ENCODE peak calls at places on chromosome 6, in nine cellular contexts. K is NCI-H1092, B is SW 1271, Z is T-helper 1 cell, Q is NCI-H748 treated with DMSO at 0.1 percent for 48 hours, P is aorta, G is NCI-H1436 treated with DMSO at 0.1 percent for 48 hours, V is Kasumi-1, S is fibroblast of lung. R is an unnamed sample.
A peak's percentile ranks its signal among the peaks of the same experiment; 100 is the strongest.

GRCh38 chr6:20900396-20901160 is 366.3 kb downstream of the CDKAL1 start:
- DNase-seq in V (no peak), G (peak; percentile 47), S (no peak), K (no peak), P (no peak), Q (no peak), B (no peak), Z (no peak), R (no peak)

GRCh38 chr6:139334791-139335446 is 39.5 kb downstream of the CITED2 start:
- DNase-seq in P (no peak), V (peak; percentile 29), Z (no peak), K (no peak), G (no peak), B (no peak), S (peak; percentile 97), Q (no peak), R (no peak)

GRCh38 chr6:87718662-87719433 is 16.8 kb upstream of the AKIRIN2 start:
- DNase-seq in S (no peak), P (no peak), G (no peak), B (no peak), Q (no peak), Z (no peak), K (no peak), V (peak; percentile 76), R (no peak)

GRCh38 chr6:119620846-119621570 is 271.4 kb upstream of the MAN1A1 start:
- DNase-seq in P (no peak), Q (no peak), S (peak; percentile 97), G (no peak), V (no peak), B (peak; percentile 18), K (no peak), Z (no peak), R (no peak)

GRCh38 chr6:167546611-167547327 is 221.9 kb downstream of the TTLL2 start:
- DNase-seq in B (no peak), G (no peak), S (no peak), K (no peak), P (no peak), Q (no peak), V (no peak), Z (no peak), R (no peak)

GRCh38 chr6:139990287-139990686 is 615.8 kb upstream of the CITED2 start:
- DNase-seq in K (no peak), P (no peak), G (no peak), Q (no peak), S (no peak), B (no peak), Z (no peak), V (no peak), R (no peak)

GRCh38 chr6:3317741-3318211 is 59.0 kb downstream of the PSMG4 start:
- DNase-seq in P (no peak), V (no peak), Z (no peak), K (no peak), S (peak; percentile 16), B (no peak), G (no peak), Q (no peak), R (no peak)

GRCh38 chr6:1596088-1596852 is 13.4 kb upstream of the FOXC1 start:
- DNase-seq in P (peak; percentile 88), V (peak; percentile 57), Q (peak; percentile 76), S (no peak), B (peak; percentile 46), G (no peak), Z (peak; percentile 53), K (no peak), R (peak; percentile 68)

GRCh38 chr6:71294121-71294523 is 5.5 kb downstream of the OGFRL1 start:
- DNase-seq in G (no peak), P (no peak), K (no peak), V (no peak), Q (no peak), B (peak; percentile 43), S (peak; percentile 98), Z (no peak), R (no peak)

GRCh38 chr6:140174509-140174908 is 800.1 kb upstream of the CITED2 start:
- DNase-seq in K (no peak), Q (no peak), G (no peak), P (no peak), S (peak; percentile 95), Z (no peak), V (no peak), B (peak; percentile 64), R (no peak)

GRCh38 chr6:135680964-135681913 is 170.3 kb upstream of the PDE7B start:
- DNase-seq in K (no peak), B (no peak), G (no peak), P (no peak), V (no peak), Q (no peak), Z (no peak), S (peak; percentile 36), R (no peak)

GRCh38 chr6:163646133-163646532 is 231.6 kb downstream of the QKI start:
- DNase-seq in P (no peak), V (no peak), B (no peak), S (peak; percentile 5), G (no peak), Z (no peak), Q (no peak), K (no peak), R (no peak)

GRCh38 chr6:135093578-135093977 is 39.0 kb upstream of the HBS1L start:
- DNase-seq in Q (no peak), K (no peak), Z (no peak), G (no peak), V (no peak), S (peak; percentile 29), P (no peak), B (no peak), R (peak; percentile 31)

GRCh38 chr6:140909156-140909555 is 1223.6 kb upstream of the GJE1 start:
- DNase-seq in Q (no peak), P (no peak), K (no peak), V (no peak), G (no peak), B (no peak), S (peak; percentile 80), Z (no peak), R (no peak)

GRCh38 chr6:140663772-140664171 is 1289.3 kb upstream of the CITED2 start:
- DNase-seq in P (no peak), K (no peak), Q (no peak), B (no peak), G (no peak), S (no peak), V (no peak), Z (no peak), R (peak; percentile 14)

GRCh38 chr6:39956951-39957350 is 22.7 kb upstream of the MOCS1 start:
- DNase-seq in K (no peak), G (no peak), V (no peak), Z (no peak), B (no peak), Q (no peak), P (no peak), S (peak; percentile 44), R (no peak)

GRCh38 chr6:42532038-42532669 is 31.7 kb upstream of the UBR2 start:
- DNase-seq in B (peak; percentile 70), P (no peak), S (peak; percentile 68), K (peak; percentile 44), G (peak; percentile 29), V (peak; percentile 68), Q (peak; percentile 70), Z (peak; percentile 10), R (peak; percentile 52)

GRCh38 chr6:43471399-43471798 is 6.0 kb upstream of the TJAP1 start:
- DNase-seq in B (no peak), Z (no peak), Q (no peak), P (no peak), S (no peak), K (no peak), G (no peak), V (no peak), R (no peak)